ENCODE peak calls at places on chromosomes 4 and X, in four cellular contexts. E is A549, Q is endothelial cell of umbilical vein, C is body of pancreas. M is an unnamed sample.

GRCh38 chr4:37662306-37662705 is 23.9 kb downstream of the RELL1 start:
- DNase-seq in E (no peak), Q (no peak), C (no peak), M (no peak)

GRCh38 chr4:187663076-187663475 is 332.5 kb upstream of the ZFP42 start:
- DNase-seq in E (no peak), Q (no peak), C (no peak), M (no peak)

GRCh38 chrX:1700757-1701156 is 85.9 kb downstream of the ASMT start:
- DNase-seq in E (no peak), Q (no peak), C (no peak), M (no peak)

GRCh38 chr4:159487284-159487747 is 384.4 kb downstream of the RAPGEF2 start:
- DNase-seq in E (peak), Q (peak), C (peak), M (peak)

GRCh38 chrX:11190745-11191510 is 79.8 kb downstream of the HCCS start:
- DNase-seq in E (no peak), Q (no peak), C (peak), M (peak)

GRCh38 chr4:183601381-183601780 is 57.6 kb downstream of the RWDD4 start:
- DNase-seq in E (no peak), Q (no peak), C (no peak), M (no peak)

GRCh38 chr4:149887091-149887490 is 71.4 kb upstream of the IQCM start:
- DNase-seq in E (no peak), Q (no peak), C (no peak), M (no peak)

GRCh38 chr4:151358266-151358665 is 32.9 kb upstream of the SH3D19 start:
- DNase-seq in E (no peak), Q (no peak), C (no peak), M (no peak)

GRCh38 chr4:1868912-1869311 is 2.3 kb upstream of the NSD2 start:
- DNase-seq in E (no peak), Q (no peak), C (no peak), M (no peak)

GRCh38 chr4:142683997-142684396 is 162.1 kb downstream of the INPP4B start:
- DNase-seq in E (no peak), Q (no peak), C (no peak), M (no peak)

GRCh38 chrX:71533850-71534515 is 1.1 kb downstream of the OGT start:
- DNase-seq in E (peak), Q (peak), C (peak), M (peak)

GRCh38 chr4:178293601-178294000 is 851.4 kb upstream of the AGA start:
- DNase-seq in E (no peak), Q (no peak), C (no peak), M (no peak)

GRCh38 chrX:23332101-23332887 is 2.4 kb upstream of the PTCHD1 start:
- DNase-seq in E (no peak), Q (no peak), C (no peak), M (no peak)

GRCh38 chr4:102552781-102553180 is 51.6 kb downstream of the NFKB1 start:
- DNase-seq in E (no peak), Q (peak), C (no peak), M (no peak)

GRCh38 chr4:111011458-111011857 is 388.6 kb upstream of the PITX2 start:
- DNase-seq in E (no peak), Q (no peak), C (no peak), M (no peak)

GRCh38 chr4:16001484-16001858 is 38.5 kb upstream of the FGFBP2 start:
- DNase-seq in E (peak), Q (peak), C (peak), M (peak)

GRCh38 chr4:110310795-110311194 is 112.4 kb upstream of the ELOVL6 start:
- DNase-seq in E (no peak), Q (no peak), C (no peak), M (no peak)

GRCh38 chr4:157045507-157046127 is 30.3 kb upstream of the GLRB start:
- DNase-seq in E (peak), Q (peak), C (peak), M (no peak)

GRCh38 chrX:119647552-119648420 is 41.6 kb upstream of the NKRF start:
- DNase-seq in E (no peak), Q (no peak), C (no peak), M (no peak)

GRCh38 chrX:155028749-155029360 is 2.2 kb downstream of the FUNDC2 start:
- DNase-seq in E (no peak), Q (peak), C (peak), M (no peak)

GRCh38 chr4:88937081-88937480 is 119.9 kb downstream of the FAM13A start:
- DNase-seq in E (no peak), Q (no peak), C (no peak), M (no peak)

GRCh38 chr4:114265342-114265741 is 285.9 kb upstream of the ARSJ start:
- DNase-seq in E (no peak), Q (no peak), C (no peak), M (no peak)

GRCh38 chrX:152642931-152643525 is 5.3 kb downstream of the GABRQ start:
- DNase-seq in E (no peak), Q (no peak), C (no peak), M (no peak)

GRCh38 chr4:15649914-15650545 is 5.1 kb downstream of the FBXL5 start:
- DNase-seq in E (peak), Q (peak), C (peak), M (no peak)

GRCh38 chr4:63583561-63583960 is 825.7 kb downstream of the TECRL start:
- DNase-seq in E (no peak), Q (no peak), C (no peak), M (no peak)

GRCh38 chrX:40012039-40012799 is 85.5 kb downstream of the BCOR start:
- DNase-seq in E (no peak), Q (peak), C (peak), M (no peak)

GRCh38 chrX:32024072-32024471 is 952.2 kb upstream of the FTHL17 start:
- DNase-seq in E (no peak), Q (no peak), C (no peak), M (no peak)

GRCh38 chrX:85499400-85499799 is 119.9 kb upstream of the POF1B start:
- DNase-seq in E (no peak), Q (no peak), C (no peak), M (no peak)

GRCh38 chrX:131792789-131793462 is 230.2 kb upstream of the STK26 start:
- DNase-seq in E (peak), Q (no peak), C (peak), M (peak)
- TF ChIP-seq CTCF in E (peak), Q (no peak), C (no peak), M (no peak)

DNA sequence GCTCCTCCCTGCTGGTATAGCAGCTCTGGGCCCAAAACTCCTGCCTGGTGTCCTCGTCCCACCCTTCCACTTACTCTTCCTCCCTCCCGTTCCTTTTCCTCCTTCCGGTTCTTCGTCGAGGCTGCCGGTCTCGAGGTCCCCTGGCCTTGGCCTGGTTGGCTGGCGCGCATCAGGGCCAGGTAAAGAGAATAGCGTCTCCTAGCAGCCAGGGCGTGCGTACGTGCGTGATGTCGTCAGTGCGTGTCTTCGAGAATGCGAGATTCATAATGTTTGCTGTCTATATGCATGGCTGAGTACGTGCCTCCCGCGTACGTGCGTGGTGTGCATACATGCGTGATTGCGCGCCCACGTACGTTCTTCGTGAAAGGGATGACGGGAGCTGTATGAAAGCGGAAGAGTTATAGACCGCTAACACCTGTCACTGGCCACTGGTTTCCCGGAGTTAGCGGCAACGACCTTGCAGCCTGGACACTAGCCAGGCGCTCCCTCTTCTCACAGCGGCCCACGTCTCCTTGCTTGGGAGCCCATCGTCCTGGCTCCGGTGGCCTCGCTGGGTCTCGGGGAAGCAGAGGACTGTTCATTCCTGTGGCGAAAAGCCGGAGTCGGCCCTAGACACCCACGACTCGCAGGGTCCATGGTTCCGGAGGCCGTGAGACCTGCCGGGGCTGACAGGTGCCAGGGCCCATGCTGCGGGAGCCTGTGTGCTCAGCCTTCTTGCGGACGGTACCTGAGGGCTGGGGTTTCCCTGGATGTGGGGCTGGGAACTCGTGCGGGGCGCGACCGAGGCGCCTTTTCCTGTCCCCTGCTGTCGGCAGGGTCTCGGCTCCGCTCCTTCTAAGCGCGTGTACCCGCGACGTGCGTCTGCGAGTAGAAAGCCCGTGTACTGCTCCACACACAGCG is at the start of gene EOLA1:
- DNase-seq in E (peak), Q (peak), C (peak), M (peak)
- TF ChIP-seq POLR2A in E (peak), Q (peak), C (peak), M (no peak)

GRCh38 chr4:153530996-153531375 is 64.8 kb downstream of the TMEM131L start:
- DNase-seq in E (no peak), Q (no peak), C (no peak), M (no peak)
- TF ChIP-seq CTCF in E (no peak), Q (peak), C (peak), M (no peak)

DNA sequence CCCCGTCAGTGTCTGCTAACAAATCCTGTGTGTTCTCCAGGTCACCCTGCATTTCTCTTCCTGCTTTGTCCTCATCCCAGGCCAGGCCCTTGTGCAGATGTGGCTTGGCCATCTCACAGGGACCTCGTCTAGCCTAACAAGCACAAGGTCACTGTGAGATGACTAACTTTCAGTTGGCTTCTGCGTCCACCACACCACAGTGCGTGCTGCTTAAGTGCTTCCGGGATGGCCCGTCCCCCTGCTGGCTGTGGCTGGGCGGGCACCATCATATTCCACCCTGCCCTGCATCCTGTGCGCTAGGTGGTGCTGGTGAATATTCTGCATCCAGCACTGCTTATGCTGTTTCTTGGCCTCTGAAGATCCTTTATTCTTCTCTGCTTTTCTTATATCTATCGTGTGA is 33.8 kb downstream of the RBBP7 start:
- DNase-seq in E (peak), Q (no peak), C (peak), M (no peak)
- TF ChIP-seq POLR2A in E (no peak), Q (no peak), C (no peak), M (no peak)

DNA sequence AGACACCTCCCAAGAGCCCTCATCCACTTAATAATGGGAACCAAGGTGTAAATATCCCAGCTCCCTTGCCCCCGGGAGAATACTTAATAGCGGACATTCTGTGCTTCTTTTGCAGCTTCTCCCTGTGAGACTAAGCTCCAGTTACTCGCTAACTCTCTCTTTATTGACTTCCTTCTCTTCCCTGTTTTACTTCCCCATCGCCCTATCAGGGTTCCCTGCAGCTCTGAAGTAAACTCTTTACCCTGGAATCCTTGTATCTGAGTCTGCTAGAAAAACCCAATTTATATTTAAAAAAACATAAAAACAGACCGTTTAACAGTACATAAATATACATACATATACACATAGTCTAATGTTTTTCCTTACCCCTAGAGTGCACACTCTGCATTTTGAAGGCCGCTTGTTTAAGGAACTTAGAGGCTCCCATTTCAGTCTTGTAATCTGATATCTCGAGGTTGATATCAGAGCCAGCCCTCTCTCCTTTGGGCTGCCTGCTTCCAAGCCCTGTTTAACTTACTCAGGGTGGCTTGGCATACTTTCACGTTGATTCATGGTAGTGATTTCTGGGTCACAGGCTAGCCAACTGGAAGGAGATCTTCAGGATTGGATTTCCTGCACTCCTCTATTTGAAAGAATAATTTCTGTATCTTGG is 177.4 kb upstream of the SCML1 start:
- DNase-seq in E (peak), Q (peak), C (peak), M (no peak)
- TF ChIP-seq CTCF in E (no peak), Q (no peak), C (no peak), M (no peak)

DNA sequence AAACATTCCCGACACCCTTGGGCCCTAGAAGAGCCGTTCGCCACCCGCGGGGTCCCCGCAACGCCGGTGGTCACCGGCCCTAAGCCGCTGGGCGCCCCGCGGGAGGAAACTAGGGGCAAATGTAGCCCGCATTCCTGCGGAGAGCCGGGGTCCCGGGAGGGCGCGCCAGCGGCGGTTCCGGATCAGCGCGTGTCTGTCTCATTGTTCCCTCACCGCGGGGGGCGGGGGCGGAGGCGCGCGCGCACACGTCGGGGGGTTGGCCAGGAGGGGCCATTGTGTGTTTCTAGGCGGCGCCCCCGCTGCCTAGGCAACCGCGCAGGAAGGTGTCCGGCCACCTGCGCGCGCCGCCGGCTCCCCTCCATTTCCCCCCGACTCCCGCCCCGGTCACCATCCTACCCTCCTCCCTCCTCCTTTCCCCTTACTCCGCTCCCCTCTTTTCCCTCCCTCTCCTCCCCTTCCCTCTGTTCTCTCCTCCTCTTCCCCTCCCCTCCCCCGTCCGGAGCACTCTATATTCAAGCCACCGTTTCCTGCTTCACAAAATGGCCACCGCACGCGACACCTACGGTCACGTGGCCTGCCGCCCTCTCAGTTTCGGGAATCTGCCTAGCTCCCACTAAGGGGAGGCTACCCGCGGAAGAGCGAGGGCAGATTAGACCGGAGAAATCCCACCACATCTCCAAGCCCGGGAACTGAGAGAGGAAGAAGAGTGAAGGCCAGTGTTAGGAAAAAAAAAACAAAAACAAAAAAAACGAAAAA is 796 bp upstream of the DDX3X start:
- DNase-seq in E (peak), Q (peak), C (peak), M (peak)
- TF ChIP-seq POLR2A in E (peak), Q (peak), C (peak), M (no peak)

DNA sequence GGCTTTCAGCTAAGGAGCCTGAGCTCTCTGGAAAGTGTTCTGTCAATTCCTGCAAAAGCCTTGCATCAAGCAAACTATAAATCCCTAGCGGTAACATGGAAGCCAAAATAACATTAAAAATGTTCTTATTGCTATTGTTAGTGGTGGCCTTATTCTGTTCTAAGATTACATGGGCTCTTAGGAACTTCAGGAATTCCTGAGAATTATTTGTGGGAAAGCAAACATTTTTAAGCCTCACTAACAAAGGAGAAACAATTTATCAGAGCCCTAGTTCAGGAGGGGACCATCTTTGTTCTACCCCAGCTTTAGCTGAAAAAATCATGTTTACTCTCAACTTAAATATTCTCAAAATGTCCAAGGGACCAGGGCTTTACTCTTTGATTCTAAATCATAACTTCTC is 119.6 kb downstream of the PAPSS1 start:
- DNase-seq in E (no peak), Q (no peak), C (no peak), M (no peak)
- TF ChIP-seq CTCF in E (no peak), Q (no peak), C (no peak), M (no peak)